ENCODE peak calls at places on chromosomes 13 and 19, in four cellular contexts. F is A549, E is GM12878, P is K562. V is an unnamed sample.

GRCh38 chr19:4694211-4694987 is 24.3 kb upstream of the MYDGF start:
- DNase-seq in F (peak; percentile 93), E (no peak), P (peak; percentile 69), V (no peak)

GRCh38 chr13:32011971-32012370 is 19.6 kb upstream of the FRY start:
- DNase-seq in E (no peak), P (no peak), F (no peak), V (no peak)

GRCh38 chr13:64480648-64481047 is 2749.5 kb downstream of the PCDH9 start:
- DNase-seq in F (no peak), P (no peak), E (no peak), V (no peak)

GRCh38 chr13:94548382-94549240 is 47.3 kb downstream of the TGDS start:
- DNase-seq in E (peak; percentile 8), P (peak; percentile 11), F (peak; percentile 43), V (peak; percentile 49)

GRCh38 chr19:33868821-33869412 is 72.2 kb downstream of the KCTD15 start:
- DNase-seq in P (no peak), E (no peak), F (no peak), V (no peak)

GRCh38 chr19:4935449-4935848 is 26.1 kb downstream of the UHRF1 start:
- DNase-seq in E (no peak), F (no peak), P (no peak), V (no peak)

GRCh38 chr13:31824705-31825512 is 85.6 kb downstream of the RXFP2 start:
- DNase-seq in E (peak; percentile 13), F (no peak), P (no peak), V (no peak)

GRCh38 chr19:29805026-29805925 is 6.5 kb upstream of the CCNE1 start:
- DNase-seq in E (no peak), F (no peak), P (no peak), V (peak; percentile 77)

GRCh38 chr13:33518442-33518841 is 232.9 kb upstream of the STARD13 start:
- DNase-seq in P (no peak), F (no peak), E (no peak), V (no peak)

GRCh38 chr19:10270616-10271394 is at the start of gene ICAM1:
- DNase-seq in F (no peak), E (no peak), P (peak; percentile 83), V (peak; percentile 83)

GRCh38 chr19:6066661-6067646 is 43.3 kb downstream of the RFX2 start:
- DNase-seq in P (peak; percentile 42), F (peak; percentile 86), E (no peak), V (peak; percentile 97)

GRCh38 chr13:114166381-114167131 is 12.5 kb upstream of the CFAP97D2 start:
- DNase-seq in F (no peak), E (no peak), P (no peak), V (no peak)

GRCh38 chr13:23609414-23610186 is 39.4 kb downstream of the TNFRSF19 start:
- DNase-seq in E (no peak), P (no peak), F (no peak), V (no peak)

GRCh38 chr19:12801466-12802266 is at the start of the genes PRDX2 and THSD8:
- DNase-seq in E (no peak), P (peak; percentile 89), F (no peak), V (peak; percentile 53)

GRCh38 chr13:95256086-95256485 is 45.2 kb downstream of the ABCC4 start:
- DNase-seq in E (no peak), F (peak; percentile 39), P (no peak), V (peak; percentile 23)

GRCh38 chr19:2867025-2867991 is at the start of gene ZNF556:
- DNase-seq in F (no peak), P (peak; percentile 83), E (no peak), V (peak; percentile 100)

GRCh38 chr19:41945135-41945766 is 13.9 kb downstream of the RABAC1 start:
- DNase-seq in E (peak; percentile 94), F (no peak), P (no peak), V (no peak)

GRCh38 chr13:85626603-85627002 is 172.6 kb downstream of the SLITRK6 start:
- DNase-seq in P (no peak), F (no peak), E (no peak), V (no peak)

GRCh38 chr13:85632526-85633215 is 166.5 kb downstream of the SLITRK6 start:
- DNase-seq in F (no peak), P (no peak), E (no peak), V (no peak)

GRCh38 chr13:85631801-85632200 is 167.4 kb downstream of the SLITRK6 start:
- DNase-seq in F (no peak), E (no peak), P (no peak), V (no peak)
- TF ChIP-seq POLR2AphosphoS2 in F (no peak), E (no peak), P (no peak), V (no peak)

DNA sequence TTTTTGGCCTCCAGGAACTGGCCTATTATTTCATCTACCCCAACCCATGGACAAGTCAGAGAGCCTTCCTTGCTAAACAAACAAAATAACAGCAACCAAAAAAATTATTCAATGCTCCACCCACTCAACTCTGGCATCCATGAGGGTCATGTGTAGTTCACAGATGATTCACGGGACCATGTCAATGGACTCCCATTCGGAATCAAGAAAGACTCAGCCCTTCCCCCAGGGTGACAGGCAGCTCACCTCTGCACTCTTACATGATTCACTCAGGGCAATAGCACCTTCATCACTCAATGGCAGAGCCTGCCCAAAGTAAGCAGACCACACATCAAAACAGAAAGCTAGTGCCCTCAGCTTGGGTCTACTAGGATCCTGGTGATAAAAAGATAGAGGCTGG is 14.3 kb upstream of the SCEL start:
- DNase-seq in F (peak; percentile 9), P (no peak), E (no peak), V (no peak)
- TF ChIP-seq POLR2AphosphoS2 in F (no peak), P (no peak), E (no peak), V (no peak)

DNA sequence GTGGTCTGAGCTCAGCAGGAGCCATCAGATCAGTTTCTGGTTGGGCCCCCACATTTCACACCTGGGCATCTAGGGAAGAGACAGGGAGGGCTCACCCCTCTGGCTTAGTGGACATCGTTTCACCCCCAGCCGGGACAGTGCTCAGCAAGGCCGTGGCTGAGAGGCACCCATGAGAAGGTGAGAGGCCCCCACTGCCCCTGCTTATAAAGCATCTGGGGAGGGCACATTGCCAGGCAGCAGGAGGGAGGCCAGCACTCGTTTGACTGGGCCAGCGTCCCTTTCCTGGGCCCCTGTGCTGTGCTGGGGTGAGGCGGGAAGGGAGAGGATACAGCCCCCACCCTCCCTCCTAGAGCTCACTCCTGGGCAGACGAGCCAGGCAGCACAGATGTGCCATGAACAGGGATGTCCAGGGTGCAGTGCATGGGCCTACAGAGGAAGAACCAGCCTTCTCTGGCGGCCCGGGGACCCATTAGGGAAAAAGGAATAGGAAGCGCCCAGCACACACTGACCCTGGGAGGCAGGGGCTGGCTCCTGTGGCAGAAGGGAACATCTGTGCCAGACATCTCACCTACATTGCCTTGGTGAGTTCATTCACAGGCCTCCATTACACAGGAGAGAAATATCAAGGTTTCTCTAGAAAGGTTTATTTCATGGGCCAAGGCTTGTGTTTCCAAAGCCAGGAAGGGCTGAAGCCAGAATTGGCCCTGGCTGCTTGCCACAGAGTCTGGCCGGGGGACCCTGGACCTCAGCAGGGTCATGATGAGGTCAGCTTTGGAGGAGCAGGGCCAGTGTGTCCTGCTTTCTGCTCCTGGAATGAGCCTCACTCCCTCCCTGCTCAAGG is 7.7 kb downstream of the AP1M1 start:
- DNase-seq in E (no peak), F (no peak), P (no peak), V (peak; percentile 24)
- TF ChIP-seq POLR2AphosphoS2 in E (no peak), F (no peak), P (no peak), V (no peak)

DNA sequence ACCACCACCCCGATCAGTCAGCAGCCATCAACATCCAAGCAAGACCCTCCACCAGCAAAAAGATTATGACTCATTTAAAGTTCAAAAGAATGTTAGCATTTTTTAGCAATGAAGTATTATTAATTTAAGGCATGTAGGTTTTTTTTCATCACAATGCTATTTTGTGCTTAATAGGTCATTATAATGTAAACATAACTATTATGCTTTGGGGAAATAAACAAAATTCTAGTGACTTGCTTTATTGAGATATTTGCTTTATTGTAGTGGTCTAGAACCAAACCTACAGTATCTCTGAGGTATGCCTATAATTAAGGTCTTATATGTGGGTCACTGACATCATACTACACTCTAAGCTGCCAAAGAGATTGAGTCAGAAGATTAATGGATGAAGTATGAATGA is 20.0 kb downstream of the KLF12 start:
- DNase-seq in F (no peak), P (no peak), E (no peak), V (no peak)
- TF ChIP-seq POLR2AphosphoS2 in F (no peak), P (no peak), E (no peak), V (no peak)

GRCh38 chr13:98206946-98207345 is 29.9 kb upstream of the RNF113B start:
- DNase-seq in F (no peak), E (no peak), P (no peak), V (no peak)
- TF ChIP-seq POLR2AphosphoS2 in F (no peak), E (no peak), P (no peak), V (no peak)

V was measured in HepG2.